ENCODE peak calls at places on chromosomes 2 and 18, in four cellular contexts. J is mucosa of gallbladder, T is activated T-helper 1 cell treated with Interleukin-2 at 50 U/mL for 16 hours, W is iPS-NIHi11. A is an unnamed sample.

GRCh38 chr2:28658369-28658768 is 93.3 kb upstream of the PPP1CB start:
- DNase-seq in J (no peak), T (no peak), W (no peak), A (no peak)

GRCh38 chr2:30404354-30405265 is 42.4 kb upstream of the LCLAT1 start:
- DNase-seq in J (no peak), T (no peak), W (peak), A (no peak)

GRCh38 chr2:74502720-74503505 is 3.5 kb upstream of the LBX2 start:
- DNase-seq in J (peak), T (no peak), W (peak), A (no peak)

GRCh38 chr2:27133195-27133875 is 1.1 kb downstream of the PREB start:
- DNase-seq in J (no peak), T (no peak), W (no peak), A (peak)

GRCh38 chr2:18855027-18855426 is 265.7 kb upstream of the NT5C1B start:
- DNase-seq in J (no peak), T (no peak), W (no peak), A (no peak)

GRCh38 chr2:85911836-85912692 is 23.3 kb upstream of the ST3GAL5 start:
- DNase-seq in J (no peak), T (no peak), W (no peak), A (no peak)

GRCh38 chr2:10901160-10901559 is 10.6 kb upstream of the KCNF1 start:
- DNase-seq in J (peak), T (no peak), W (no peak), A (no peak)

GRCh38 chr2:42001696-42002331 is 46.0 kb upstream of the PKDCC start:
- DNase-seq in J (no peak), T (no peak), W (no peak), A (no peak)

GRCh38 chr2:53515435-53516332 is 251.9 kb upstream of the CHAC2 start:
- DNase-seq in J (no peak), T (no peak), W (peak), A (no peak)

GRCh38 chr2:46029332-46029811 is 267.8 kb upstream of the EPAS1 start:
- DNase-seq in J (no peak), T (no peak), W (no peak), A (no peak)

GRCh38 chr2:98731709-98732349 is 897 bp upstream of the MGAT4A start:
- DNase-seq in J (no peak), T (no peak), W (no peak), A (peak)

GRCh38 chr2:28366496-28367282 is 26.0 kb upstream of the FOSL2 start:
- DNase-seq in J (peak), T (peak), W (no peak), A (no peak)

GRCh38 chr2:69177785-69178636 is 165.0 kb downstream of the ANTXR1 start:
- DNase-seq in J (peak), T (no peak), W (peak), A (no peak)

GRCh38 chr2:46014911-46015654 is 282.1 kb upstream of the EPAS1 start:
- DNase-seq in J (no peak), T (no peak), W (peak), A (no peak)

GRCh38 chr18:62832282-62832681 is 116.9 kb downstream of the PHLPP1 start:
- DNase-seq in J (no peak), T (no peak), W (peak), A (no peak)

GRCh38 chr18:50722311-50722710 is 97.5 kb downstream of the MRO start:
- DNase-seq in J (no peak), T (no peak), W (no peak), A (no peak)

GRCh38 chr18:56910237-56910636 is 236.7 kb upstream of the BOD1L2 start:
- DNase-seq in J (no peak), T (no peak), W (no peak), A (no peak)

GRCh38 chr2:122670932-122671331 is 915.5 kb downstream of the TSN start:
- DNase-seq in J (no peak), T (no peak), W (peak), A (no peak)

GRCh38 chr2:239465017-239466001 is 64.5 kb upstream of the HDAC4 start:
- DNase-seq in J (peak), T (no peak), W (peak), A (no peak)